ENCODE peak calls at places on chromosomes 7 and 10, in six cellular contexts. E, K, S, D, P and N are unnamed samples.

GRCh38 chr10:102775201-102775972 is 31.6 kb downstream of the WBP1L start:
- DNase-seq in P (no peak), E (peak), D (peak), K (no peak), S (peak), N (peak)

GRCh38 chr10:97714401-97715258 is 1.1 kb downstream of the MARVELD1 start:
- DNase-seq in E (peak), S (peak), K (no peak), D (peak), P (no peak), N (peak)

GRCh38 chr10:124650820-124651401 is 93.3 kb downstream of the FAM53B start:
- DNase-seq in S (no peak), E (no peak), P (no peak), D (no peak), K (peak), N (peak)

GRCh38 chr10:78991187-78991586 is 77.6 kb upstream of the ZMIZ1 start:
- DNase-seq in E (no peak), P (no peak), D (no peak), S (no peak), K (no peak), N (no peak)

GRCh38 chr7:45306752-45307305 is 149.2 kb downstream of the RAMP3 start:
- DNase-seq in E (no peak), K (no peak), P (no peak), S (peak), D (no peak), N (no peak)

GRCh38 chr10:12195281-12195602 is 449 bp downstream of the NUDT5 start:
- DNase-seq in K (no peak), E (no peak), S (no peak), D (no peak), P (no peak), N (no peak)

GRCh38 chr7:34341331-34341730 is 316.7 kb upstream of the NPSR1 start:
- DNase-seq in E (no peak), P (no peak), K (no peak), S (no peak), D (no peak), N (no peak)

GRCh38 chr7:41834805-41835694 is 132.2 kb upstream of the INHBA start:
- DNase-seq in E (peak), K (no peak), S (no peak), D (peak), P (no peak), N (no peak)

GRCh38 chr10:60236869-60237524 is 152.7 kb downstream of the ANK3 start:
- DNase-seq in E (peak), D (peak), K (peak), S (no peak), P (no peak), N (peak)

GRCh38 chr10:86258488-86258887 is 108.1 kb downstream of the GRID1 start:
- DNase-seq in P (no peak), E (no peak), K (no peak), S (no peak), D (no peak), N (no peak)

GRCh38 chr10:46042527-46042926 is 3.5 kb downstream of the MSMB start:
- DNase-seq in D (no peak), E (no peak), P (no peak), S (no peak), K (no peak), N (no peak)